ENCODE peak calls at places on chromosome 1, in ten cellular contexts. H is right atrium auricular region, L is IMR-90, E is right lobe of liver, M is body of pancreas, Z is breast epithelium, A is iPS DF 6.9, P is upper lobe of right lung, T is adipocyte, B is tibial artery. R is an unnamed sample.
A peak's percentile ranks its signal among the peaks of the same experiment; 100 is the strongest.

GRCh38 chr1:46020005-46020404 is 112.4 kb downstream of the PIK3R3 start:
- DNase-seq in H (no peak), L (no peak), E (no peak), M (no peak), Z (no peak), A (no peak), P (peak; percentile 8), T (no peak), B (no peak), R (no peak)

GRCh38 chr1:232562855-232563510 is 67.0 kb downstream of the SIPA1L2 start:
- DNase-seq in H (no peak), L (no peak), E (no peak), M (no peak), Z (no peak), A (no peak), P (no peak), T (no peak), B (no peak), R (no peak)

GRCh38 chr1:56284933-56285332 is 294.4 kb downstream of the PLPP3 start:
- DNase-seq in H (no peak), L (peak; percentile 72), E (peak; percentile 25), M (peak; percentile 9), Z (no peak), A (no peak), P (no peak), T (peak; percentile 52), B (no peak), R (peak; percentile 23)

GRCh38 chr1:95041491-95042165 is 31.1 kb downstream of the ALG14 start:
- DNase-seq in H (peak; percentile 74), L (peak; percentile 92), E (no peak), M (peak; percentile 75), Z (no peak), A (no peak), P (no peak), T (peak; percentile 91), B (no peak), R (no peak)

GRCh38 chr1:30809514-30810263 is 52.1 kb upstream of the LAPTM5 start:
- DNase-seq in H (no peak), L (peak; percentile 93), E (no peak), M (no peak), Z (peak; percentile 9), A (no peak), P (no peak), T (peak; percentile 85), B (no peak), R (no peak)

GRCh38 chr1:227763246-227764018 is 28.2 kb downstream of the SNAP47 start:
- DNase-seq in H (no peak), L (no peak), E (no peak), M (no peak), Z (no peak), A (no peak), P (no peak), T (no peak), B (no peak), R (no peak)

GRCh38 chr1:113320272-113320671 is 70.0 kb upstream of the MAGI3 start:
- DNase-seq in H (no peak), L (no peak), E (no peak), M (no peak), Z (no peak), A (no peak), P (no peak), T (no peak), B (no peak), R (no peak)

GRCh38 chr1:156705321-156705917 is at the start of gene CRABP2:
- DNase-seq in H (no peak), L (no peak), E (no peak), M (peak; percentile 38), Z (no peak), A (no peak), P (no peak), T (peak; percentile 59), B (peak; percentile 72), R (no peak)

GRCh38 chr1:63124666-63125191 is 197.6 kb upstream of the FOXD3 start:
- DNase-seq in H (no peak), L (peak; percentile 70), E (no peak), M (no peak), Z (no peak), A (no peak), P (no peak), T (peak; percentile 85), B (no peak), R (no peak)

GRCh38 chr1:35557118-35557610 is at the start of gene KIAA0319L:
- DNase-seq in H (no peak), L (peak; percentile 37), E (peak; percentile 92), M (peak; percentile 89), Z (no peak), A (no peak), P (peak; percentile 96), T (peak; percentile 91), B (peak; percentile 94), R (peak; percentile 82)

GRCh38 chr1:147171399-147172167 is 687 bp downstream of the PRKAB2 start:
- DNase-seq in H (no peak), L (no peak), E (no peak), M (no peak), Z (no peak), A (no peak), P (no peak), T (peak; percentile 55), B (no peak), R (no peak)

GRCh38 chr1:40255231-40255630 is 2.8 kb upstream of the ZMPSTE24 start:
- DNase-seq in H (no peak), L (no peak), E (no peak), M (no peak), Z (no peak), A (no peak), P (no peak), T (no peak), B (no peak), R (no peak)

GRCh38 chr1:150836129-150836773 is 28.2 kb upstream of the CTSK start:
- DNase-seq in H (no peak), L (peak; percentile 3), E (no peak), M (peak; percentile 17), Z (no peak), A (no peak), P (no peak), T (peak; percentile 19), B (no peak), R (no peak)

GRCh38 chr1:244833734-244834595 is 1.5 kb upstream of the COX20 start:
- DNase-seq in H (no peak), L (peak; percentile 69), E (peak; percentile 45), M (peak; percentile 75), Z (no peak), A (no peak), P (peak; percentile 81), T (peak; percentile 83), B (peak; percentile 74), R (peak; percentile 38)

GRCh38 chr1:172429324-172430127 is 9.0 kb downstream of the C1orf105 start:
- DNase-seq in H (no peak), L (peak; percentile 70), E (no peak), M (peak; percentile 62), Z (no peak), A (no peak), P (no peak), T (peak; percentile 88), B (no peak), R (no peak)

GRCh38 chr1:211548321-211549091 is 30.5 kb downstream of the SLC30A1 start:
- DNase-seq in H (no peak), L (no peak), E (no peak), M (no peak), Z (no peak), A (no peak), P (no peak), T (no peak), B (no peak), R (no peak)

GRCh38 chr1:211543003-211543402 is 36.0 kb downstream of the SLC30A1 start:
- DNase-seq in H (no peak), L (no peak), E (no peak), M (no peak), Z (no peak), A (no peak), P (no peak), T (no peak), B (no peak), R (no peak)

GRCh38 chr1:211547710-211548109 is 31.3 kb downstream of the SLC30A1 start:
- DNase-seq in H (no peak), L (no peak), E (no peak), M (no peak), Z (no peak), A (no peak), P (no peak), T (no peak), B (no peak), R (no peak)

GRCh38 chr1:211549092-211549749 is 29.7 kb downstream of the SLC30A1 start:
- DNase-seq in H (no peak), L (no peak), E (no peak), M (no peak), Z (no peak), A (no peak), P (no peak), T (no peak), B (peak; percentile 87), R (no peak)

DNA sequence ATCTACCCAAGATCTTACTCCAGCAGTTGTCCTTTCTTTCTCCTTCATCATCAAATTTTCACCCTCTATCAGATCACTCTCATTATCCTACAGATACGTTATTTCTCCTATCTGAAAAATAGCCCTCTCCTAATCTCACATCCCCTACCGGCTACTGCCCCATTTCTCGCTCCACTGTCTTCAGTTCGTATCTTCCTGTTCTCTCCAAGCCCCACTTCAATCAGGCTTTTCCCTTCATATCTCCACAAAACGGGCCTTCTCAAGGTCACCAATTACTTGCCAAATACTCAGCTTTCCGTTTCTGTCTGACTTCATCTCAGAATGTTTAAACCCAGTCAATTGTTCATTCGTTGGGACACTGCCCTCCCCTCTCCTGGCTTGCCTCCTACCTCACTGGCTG is 32.4 kb downstream of the SLC30A1 start:
- DNase-seq in H (no peak), L (no peak), E (no peak), M (no peak), Z (no peak), A (no peak), P (no peak), T (no peak), B (no peak), R (no peak)
- H3K4me1 ChIP-seq in H (peaks cover 35% of the 10 kb centered on the region), L (no peaks in the 10 kb centered on the region), E (no peaks in the 10 kb centered on the region), M (peaks cover 11% of the 10 kb centered on the region), Z (no peaks in the 10 kb centered on the region), A (peaks cover 2% of the 10 kb centered on the region), P (peaks cover 2% of the 10 kb centered on the region), T (peaks cover 7% of the 10 kb centered on the region), B (peaks cover 33% of the 10 kb centered on the region), R (no peaks in the 10 kb centered on the region)

GRCh38 chr1:21291184-21291583 is 921 bp upstream of the ECE1 start:
- DNase-seq in H (no peak), L (no peak), E (no peak), M (no peak), Z (no peak), A (no peak), P (no peak), T (no peak), B (no peak), R (no peak)
- H3K4me1 ChIP-seq in H (peaks cover 61% of the 10 kb centered on the region), L (peaks cover 29% of the 10 kb centered on the region), E (no peaks in the 10 kb centered on the region), M (peaks cover 66% of the 10 kb centered on the region), Z (peaks cover 3% of the 10 kb centered on the region), A (peaks cover 10% of the 10 kb centered on the region), P (peaks cover 41% of the 10 kb centered on the region), T (peaks cover 34% of the 10 kb centered on the region), B (peaks cover 81% of the 10 kb centered on the region), R (peaks cover 15% of the 10 kb centered on the region)

GRCh38 chr1:43834280-43835140 is 99.1 kb upstream of the ARTN start:
- DNase-seq in H (no peak), L (no peak), E (no peak), M (no peak), Z (no peak), A (no peak), P (peak; percentile 71), T (peak; percentile 46), B (no peak), R (no peak)
- H3K4me1 ChIP-seq in H (peaks cover 34% of the 10 kb centered on the region), L (peaks cover 16% of the 10 kb centered on the region), E (no peaks in the 10 kb centered on the region), M (no peaks in the 10 kb centered on the region), Z (peaks cover 9% of the 10 kb centered on the region), A (peaks cover 15% of the 10 kb centered on the region), P (peaks cover 34% of the 10 kb centered on the region), T (peaks cover 41% of the 10 kb centered on the region), B (peaks cover 61% of the 10 kb centered on the region), R (peaks cover 27% of the 10 kb centered on the region)

GRCh38 chr1:50421768-50422674 is 1.2 kb downstream of the DMRTA2 start:
- DNase-seq in H (no peak), L (no peak), E (no peak), M (no peak), Z (no peak), A (no peak), P (no peak), T (no peak), B (no peak), R (no peak)
- H3K4me1 ChIP-seq in H (peaks cover 81% of the 10 kb centered on the region), L (no peaks in the 10 kb centered on the region), E (no peaks in the 10 kb centered on the region), M (peaks cover 59% of the 10 kb centered on the region), Z (peaks cover 6% of the 10 kb centered on the region), A (peaks cover 3% of the 10 kb centered on the region), P (peaks cover 34% of the 10 kb centered on the region), T (peaks cover 8% of the 10 kb centered on the region), B (peaks cover 81% of the 10 kb centered on the region), R (peaks cover 38% of the 10 kb centered on the region)

R was measured in gastrocnemius medialis.